ENCODE peak calls at places on chromosomes 12 and 14, in five cellular contexts. U is esophagus squamous epithelium, R is right cardiac atrium, Q is tibial artery, A is tibial nerve. N is an unnamed sample. For H3K27me3, the result is how much of the 10 kb centered on the place peaks cover.

GRCh38 chr14:68568907-68569545 is 223.8 kb downstream of the ZFP36L1 start:
- DNase-seq in U (no peak), R (no peak), Q (no peak), A (no peak), N (no peak)

GRCh38 chr14:92567173-92567725 is 53.7 kb downstream of the RIN3 start:
- DNase-seq in U (no peak), R (no peak), Q (no peak), A (no peak), N (no peak)

GRCh38 chr12:89948266-89949175 is 239.9 kb upstream of the ATP2B1 start:
- DNase-seq in U (no peak), R (no peak), Q (no peak), A (no peak), N (no peak)

GRCh38 chr12:44314007-44314500 is 478.2 kb downstream of the TMEM117 start:
- DNase-seq in U (no peak), R (no peak), Q (no peak), A (no peak), N (no peak)

GRCh38 chr12:117469883-117470483 is 108.6 kb upstream of the NOS1 start:
- DNase-seq in U (no peak), R (no peak), Q (no peak), A (no peak), N (no peak)

GRCh38 chr12:123523518-123523917 is 10.0 kb downstream of the RILPL1 start:
- DNase-seq in U (no peak), R (peak), Q (no peak), A (no peak), N (no peak)

GRCh38 chr12:49190317-49190716 is 1.4 kb upstream of the TUBA1A start:
- DNase-seq in U (no peak), R (no peak), Q (no peak), A (no peak), N (no peak)

GRCh38 chr12:24864796-24865125 is 84.1 kb downstream of the BCAT1 start:
- DNase-seq in U (no peak), R (no peak), Q (no peak), A (no peak), N (no peak)

GRCh38 chr12:6823161-6824084 is 1.8 kb downstream of the GPR162 start:
- DNase-seq in U (no peak), R (no peak), Q (no peak), A (no peak), N (no peak)

GRCh38 chr14:103422981-103423600 is 37.9 kb downstream of the MARK3 start:
- DNase-seq in U (no peak), R (no peak), Q (no peak), A (no peak), N (no peak)

GRCh38 chr14:51547260-51547659 is 104.5 kb upstream of the FRMD6 start:
- DNase-seq in U (no peak), R (peak), Q (peak), A (peak), N (no peak)

GRCh38 chr12:108310489-108310888 is 28.6 kb downstream of the CMKLR1 start:
- DNase-seq in U (no peak), R (no peak), Q (no peak), A (no peak), N (no peak)

GRCh38 chr14:68306934-68307758 is 485.7 kb downstream of the ZFP36L1 start:
- DNase-seq in U (no peak), R (no peak), Q (no peak), A (no peak), N (no peak)

GRCh38 chr14:38496092-38496491 is 240.2 kb upstream of the CLEC14A start:
- DNase-seq in U (no peak), R (no peak), Q (no peak), A (no peak), N (no peak)

GRCh38 chr14:79256311-79256879 is 954.9 kb downstream of the DIO2 start:
- DNase-seq in U (no peak), R (no peak), Q (no peak), A (no peak), N (no peak)

GRCh38 chr12:112796067-112796466 is 4.5 kb downstream of the RPH3A start:
- DNase-seq in U (no peak), R (no peak), Q (no peak), A (no peak), N (no peak)

GRCh38 chr12:60278209-60278608 is 682.4 kb downstream of the SLC16A7 start:
- DNase-seq in U (no peak), R (no peak), Q (no peak), A (no peak), N (no peak)

GRCh38 chr12:27186240-27186839 is 57.7 kb upstream of the STK38L start:
- DNase-seq in U (no peak), R (no peak), Q (no peak), A (no peak), N (no peak)

GRCh38 chr12:124413915-124414314 is 119.0 kb downstream of the RFLNA start:
- DNase-seq in U (no peak), R (peak), Q (no peak), A (no peak), N (no peak)

GRCh38 chr12:6614513-6615177 is 7.5 kb upstream of the CHD4 start:
- DNase-seq in U (no peak), R (no peak), Q (no peak), A (no peak), N (no peak)

GRCh38 chr12:334114-334513 is 55.0 kb downstream of the KDM5A start:
- DNase-seq in U (no peak), R (no peak), Q (no peak), A (no peak), N (no peak)

GRCh38 chr12:120539303-120539702 is 5.1 kb downstream of the RNF10 start:
- DNase-seq in U (no peak), R (no peak), Q (no peak), A (no peak), N (no peak)

GRCh38 chr14:103123128-103123633 is at the start of gene TNFAIP2:
- DNase-seq in U (no peak), R (peak), Q (no peak), A (no peak), N (no peak)

GRCh38 chr12:29944269-29945000 is 160.7 kb upstream of the TMTC1 start:
- DNase-seq in U (no peak), R (no peak), Q (no peak), A (no peak), N (no peak)

GRCh38 chr14:76456200-76456599 is 80.3 kb downstream of the ESRRB start:
- DNase-seq in U (no peak), R (no peak), Q (no peak), A (peak), N (no peak)

GRCh38 chr12:28223853-28224252 is 33.6 kb downstream of the CCDC91 start:
- DNase-seq in U (no peak), R (no peak), Q (no peak), A (no peak), N (no peak)

GRCh38 chr12:23560611-23561010 is 388.9 kb downstream of the SOX5 start:
- DNase-seq in U (no peak), R (no peak), Q (no peak), A (no peak), N (no peak)

GRCh38 chr14:103966631-103967030 is 24.3 kb upstream of the RD3L start:
- DNase-seq in U (no peak), R (no peak), Q (no peak), A (no peak), N (no peak)

GRCh38 chr12:88947486-88948043 is 367.3 kb upstream of the KITLG start:
- DNase-seq in U (no peak), R (no peak), Q (no peak), A (no peak), N (no peak)

GRCh38 chr12:12718853-12719252 is 1.7 kb downstream of the CDKN1B start:
- DNase-seq in U (no peak), R (no peak), Q (no peak), A (no peak), N (no peak)

GRCh38 chr12:67827820-67828383 is 161.3 kb upstream of the IFNG-AS1 start:
- DNase-seq in U (no peak), R (no peak), Q (peak), A (peak), N (no peak)

GRCh38 chr14:31207287-31207745 is 277 bp downstream of the HECTD1 start:
- DNase-seq in U (no peak), R (no peak), Q (peak), A (peak), N (no peak)

GRCh38 chr14:97411938-97412612 is 614.9 kb downstream of the VRK1 start:
- DNase-seq in U (no peak), R (no peak), Q (no peak), A (no peak), N (no peak)
- H3K27me3 ChIP-seq in U (under half), R (under half), Q (under half), A (under half), N (under half)

GRCh38 chr12:3378655-3379054 is 112.3 kb upstream of the PRMT8 start:
- DNase-seq in U (no peak), R (no peak), Q (no peak), A (no peak), N (no peak)
- H3K27me3 ChIP-seq in U (under half), R (under half), Q (under half), A (under half), N (under half)

DNA sequence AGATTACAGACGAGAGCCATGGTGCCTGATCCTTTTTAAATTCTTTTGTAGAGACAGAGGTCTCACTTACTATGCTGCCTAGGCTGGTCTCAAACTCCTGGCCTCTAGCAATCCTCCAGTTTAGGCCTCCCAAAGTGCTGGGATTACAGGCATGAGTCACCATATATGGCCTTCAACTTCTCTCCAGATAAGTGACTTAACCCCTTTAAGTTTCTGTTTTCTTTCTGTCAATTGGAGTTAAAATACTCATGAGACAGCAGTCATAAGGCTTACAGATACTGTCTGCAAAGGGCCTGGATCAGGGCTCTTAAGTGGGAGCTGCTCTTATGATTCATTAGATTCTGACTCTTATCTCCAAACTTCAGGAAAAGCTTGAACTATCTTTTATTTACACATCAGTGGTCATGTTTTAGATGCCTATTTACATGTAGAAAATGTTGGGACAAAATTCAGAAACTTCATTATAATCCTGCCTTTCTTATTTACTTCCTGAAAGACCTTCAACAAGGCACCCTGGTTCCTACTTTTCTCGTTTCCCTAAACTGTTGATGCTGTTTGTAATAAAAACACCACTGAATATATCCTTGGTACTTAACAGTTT is 271.5 kb upstream of the TBX3 start:
- DNase-seq in U (no peak), R (no peak), Q (no peak), A (no peak), N (no peak)
- H3K27me3 ChIP-seq in U (under half), R (under half), Q (under half), A (under half), N (under half)

DNA sequence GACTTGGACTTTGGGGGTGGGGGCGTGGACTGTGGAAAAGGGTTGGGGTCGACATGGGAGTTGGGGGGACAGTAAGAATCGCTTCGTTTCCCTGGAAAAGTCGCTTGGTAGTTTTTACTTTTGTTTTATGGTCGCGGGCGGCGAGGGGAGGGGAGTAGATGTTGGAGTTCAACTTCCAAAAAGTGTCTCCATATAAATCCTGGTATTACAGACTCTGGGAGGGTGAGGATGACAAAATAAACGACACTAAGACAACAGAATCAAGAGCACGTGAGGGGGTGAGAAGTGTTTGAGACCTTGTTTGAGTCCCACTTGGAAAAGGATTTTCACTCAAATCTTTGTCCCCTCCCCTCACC is 650 bp upstream of the BCL11B start:
- DNase-seq in U (no peak), R (no peak), Q (no peak), A (no peak), N (no peak)
- H3K27me3 ChIP-seq in U (under half), R (under half), Q (under half), A (under half), N (under half)

GRCh38 chr12:85374981-85375380 is 95.0 kb downstream of the ALX1 start:
- DNase-seq in U (no peak), R (no peak), Q (no peak), A (no peak), N (no peak)

GRCh38 chr12:85369365-85370154 is 89.5 kb downstream of the ALX1 start:
- DNase-seq in U (no peak), R (no peak), Q (no peak), A (no peak), N (no peak)

GRCh38 chr12:85367886-85368385 is 87.9 kb downstream of the ALX1 start:
- DNase-seq in U (no peak), R (no peak), Q (no peak), A (no peak), N (no peak)

GRCh38 chr12:85373045-85373444 is 93.0 kb downstream of the ALX1 start:
- DNase-seq in U (no peak), R (no peak), Q (no peak), A (no peak), N (no peak)
- H3K27me3 ChIP-seq in U (under half), R (under half), Q (under half), A (under half), N (under half)

GRCh38 chr12:5037795-5038357 is 5.8 kb upstream of the KCNA5 start:
- DNase-seq in U (no peak), R (no peak), Q (no peak), A (no peak), N (no peak)
- H3K27me3 ChIP-seq in U (under half), R (under half), Q (under half), A (under half), N (under half)

GRCh38 chr12:57613427-57614109 is 2.3 kb downstream of the ARHGEF25 start:
- DNase-seq in U (no peak), R (peak), Q (no peak), A (no peak), N (no peak)
- H3K27me3 ChIP-seq in U (under half), R (under half), Q (under half), A (under half), N (under half)

DNA sequence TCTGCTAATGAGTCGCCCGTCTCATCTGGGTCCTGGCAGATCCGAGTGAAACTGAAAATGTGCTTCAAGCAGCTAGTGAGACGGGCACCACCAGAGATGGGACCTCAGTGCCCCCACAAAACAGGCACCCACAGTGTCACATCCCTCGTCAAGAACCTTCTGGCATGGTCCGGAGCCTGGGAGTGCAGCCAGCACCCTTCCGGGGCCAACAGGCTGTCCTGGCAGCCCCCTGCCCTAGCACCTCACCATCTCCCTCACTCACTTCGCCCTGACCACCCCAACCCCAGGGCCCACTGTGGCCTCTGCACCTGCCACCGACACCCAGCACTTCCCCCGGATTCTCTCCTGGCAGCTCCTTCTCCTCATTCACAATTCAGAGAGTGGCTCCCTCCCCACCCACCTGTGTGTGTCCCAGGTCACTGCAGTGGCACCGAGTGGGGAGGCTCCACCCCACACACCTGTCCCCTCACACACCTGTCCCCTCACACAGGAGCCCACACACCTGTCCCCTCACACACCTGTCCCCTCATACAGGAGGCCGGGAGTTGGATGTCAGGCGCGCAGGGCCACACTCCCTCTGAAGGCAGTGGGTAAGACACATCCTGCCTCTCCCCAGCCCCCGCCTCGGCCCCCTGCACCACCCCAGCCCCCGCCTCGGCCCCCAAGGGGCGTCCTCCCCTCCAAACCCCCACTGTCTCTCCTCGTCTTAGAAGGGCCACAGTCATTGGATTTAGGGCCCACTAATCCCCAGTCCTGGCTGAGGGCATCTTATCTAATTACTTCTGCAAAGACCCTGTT is 7.9 kb downstream of the GALNT9 start:
- DNase-seq in U (no peak), R (peak), Q (no peak), A (no peak), N (no peak)
- H3K27me3 ChIP-seq in U (under half), R (under half), Q (under half), A (under half), N (under half)

GRCh38 chr12:131615316-131616053 is 95.4 kb upstream of the SFSWAP start:
- DNase-seq in U (no peak), R (no peak), Q (no peak), A (no peak), N (no peak)

GRCh38 chr12:131617596-131618302 is 93.1 kb upstream of the SFSWAP start:
- DNase-seq in U (no peak), R (no peak), Q (no peak), A (no peak), N (no peak)

GRCh38 chr12:131616316-131617098 is 94.4 kb upstream of the SFSWAP start:
- DNase-seq in U (no peak), R (no peak), Q (no peak), A (no peak), N (no peak)

GRCh38 chr12:131618303-131618658 is 92.6 kb upstream of the SFSWAP start:
- DNase-seq in U (no peak), R (no peak), Q (no peak), A (no peak), N (no peak)

GRCh38 chr12:131617179-131617578 is 93.7 kb upstream of the SFSWAP start:
- DNase-seq in U (no peak), R (no peak), Q (no peak), A (no peak), N (no peak)
- H3K27me3 ChIP-seq in U (under half), R (under half), Q (under half), A (under half), N (under half)

GRCh38 chr14:74259513-74259912 is 20.3 kb downstream of the VSX2 start:
- DNase-seq in U (no peak), R (no peak), Q (no peak), A (no peak), N (no peak)
- H3K27me3 ChIP-seq in U (under half), R (under half), Q (under half), A (under half), N (under half)

N was measured in vagina.